ENCODE peak calls at places on chromosomes 3 and 15, in five cellular contexts. Y is heart left ventricle, I is K562, K is astrocyte, C is mammary epithelial cell. L is an unnamed sample.
A peak's percentile ranks its signal among the peaks of the same experiment; 100 is the strongest.

GRCh38 chr15:65939901-65940617 is 70.8 kb downstream of the RAB11A start:
- DNase-seq in Y (peak; percentile 43), I (no peak), K (peak; percentile 95), C (peak; percentile 85), L (peak; percentile 86)

GRCh38 chr3:163838769-163839168 is 1239.5 kb downstream of the SI start:
- DNase-seq in Y (no peak), I (no peak), K (no peak), C (no peak), L (no peak)

GRCh38 chr15:63136742-63137141 is 15.1 kb downstream of the LACTB start:
- DNase-seq in Y (no peak), I (no peak), K (no peak), C (no peak), L (no peak)

GRCh38 chr3:9782777-9783176 is 9.5 kb downstream of the TADA3 start:
- DNase-seq in Y (no peak), I (no peak), K (no peak), C (no peak), L (no peak)

GRCh38 chr3:156516951-156517350 is 38.0 kb downstream of the SSR3 start:
- DNase-seq in Y (no peak), I (no peak), K (no peak), C (no peak), L (no peak)

GRCh38 chr3:11335056-11335608 is 62.9 kb downstream of the ATG7 start:
- DNase-seq in Y (no peak), I (peak; percentile 52), K (peak; percentile 50), C (peak; percentile 62), L (peak; percentile 34)

GRCh38 chr3:59186735-59187134 is 136.9 kb upstream of the CFAP20DC start:
- DNase-seq in Y (no peak), I (no peak), K (no peak), C (no peak), L (no peak)

GRCh38 chr15:25022233-25022632 is 67.4 kb downstream of the SNRPN start:
- DNase-seq in Y (no peak), I (no peak), K (peak; percentile 69), C (peak; percentile 21), L (peak; percentile 1)

GRCh38 chr3:146209371-146209770 is 41.5 kb downstream of the PLSCR4 start:
- DNase-seq in Y (no peak), I (no peak), K (peak; percentile 74), C (no peak), L (no peak)

GRCh38 chr3:151439652-151440125 is 21.2 kb downstream of the IGSF10 start:
- DNase-seq in Y (no peak), I (peak; percentile 45), K (peak; percentile 40), C (peak; percentile 60), L (peak; percentile 34)

GRCh38 chr3:189267981-189268613 is 96.3 kb downstream of the TPRG1 start:
- DNase-seq in Y (no peak), I (no peak), K (peak; percentile 14), C (peak; percentile 95), L (no peak)

GRCh38 chr3:188370081-188370830 is 216.3 kb downstream of the LPP start:
- DNase-seq in Y (no peak), I (no peak), K (no peak), C (peak; percentile 60), L (no peak)

GRCh38 chr3:4853749-4854140 is 125.5 kb upstream of the BHLHE40 start:
- DNase-seq in Y (no peak), I (no peak), K (no peak), C (no peak), L (no peak)

GRCh38 chr3:42505203-42505848 is 2.9 kb downstream of the VIPR1 start:
- DNase-seq in Y (no peak), I (no peak), K (no peak), C (no peak), L (no peak)

GRCh38 chr3:186307594-186307993 is 54.4 kb downstream of the DGKG start:
- DNase-seq in Y (no peak), I (peak; percentile 29), K (peak; percentile 41), C (no peak), L (no peak)

GRCh38 chr3:57434041-57434440 is 110.1 kb downstream of the DNAH12 start:
- DNase-seq in Y (no peak), I (no peak), K (peak; percentile 15), C (peak; percentile 30), L (peak; percentile 7)

GRCh38 chr3:187456268-187456667 is 88.1 kb downstream of the RTP4 start:
- DNase-seq in Y (peak; percentile 52), I (no peak), K (no peak), C (no peak), L (no peak)

GRCh38 chr3:13338231-13338630 is 81.9 kb downstream of the NUP210 start:
- DNase-seq in Y (no peak), I (no peak), K (no peak), C (no peak), L (no peak)

GRCh38 chr3:15498461-15499214 is 22.9 kb downstream of the COLQ start:
- DNase-seq in Y (no peak), I (no peak), K (no peak), C (no peak), L (no peak)

GRCh38 chr3:156704370-156705036 is 30.1 kb downstream of the TIPARP start:
- DNase-seq in Y (no peak), I (no peak), K (no peak), C (no peak), L (no peak)

GRCh38 chr15:79406191-79406590 is 25.9 kb upstream of the MINAR1 start:
- DNase-seq in Y (no peak), I (no peak), K (no peak), C (no peak), L (no peak)

DNA sequence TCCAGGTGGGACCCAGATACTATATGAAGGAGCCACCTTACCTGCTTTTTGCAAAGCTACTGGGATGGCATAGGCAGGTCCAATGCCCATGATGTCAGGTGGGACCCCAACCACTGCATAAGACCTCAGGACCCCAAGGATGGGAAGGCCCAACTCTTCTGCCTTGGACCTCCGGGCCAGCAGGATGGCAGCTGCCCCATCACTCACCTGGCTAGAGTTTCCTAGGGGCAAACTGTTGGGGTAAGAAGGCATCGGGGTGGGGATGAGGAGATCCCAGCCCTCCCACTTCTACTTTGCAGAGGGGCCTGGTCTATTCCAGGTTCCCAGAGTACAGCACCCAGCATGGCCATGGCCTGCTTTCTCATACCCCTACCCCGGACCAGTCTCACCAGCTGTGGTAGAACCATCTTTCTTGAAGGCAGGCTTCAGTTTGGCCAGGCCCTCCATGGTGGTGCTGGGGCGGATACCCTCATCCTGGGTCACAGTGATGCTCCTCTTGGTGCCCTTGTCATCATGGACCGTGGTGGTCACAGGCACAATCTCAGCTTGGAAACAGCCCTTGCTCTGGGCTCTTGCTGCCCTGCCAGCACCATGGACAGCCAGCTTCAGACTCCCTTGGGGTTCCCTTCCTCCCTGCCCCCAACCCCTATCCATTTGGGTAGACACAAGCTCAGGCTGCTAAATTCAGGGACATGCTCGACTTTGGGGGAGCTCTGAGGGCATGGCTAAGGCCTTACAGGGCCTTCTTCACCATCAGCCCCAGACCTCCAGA is 10.6 kb downstream of the ACAA1 start:
- DNase-seq in Y (no peak), I (no peak), K (no peak), C (no peak), L (no peak)
- H3K36me3 ChIP-seq in Y (peaks cover 100% of the 10 kb centered on the region), I (peaks cover 96% of the 10 kb centered on the region), K (peaks cover 44% of the 10 kb centered on the region), C (peaks cover 21% of the 10 kb centered on the region), L (peaks cover 3% of the 10 kb centered on the region)

GRCh38 chr3:50673937-50674336 is 790 bp upstream of the DOCK3 start:
- DNase-seq in Y (no peak), I (no peak), K (no peak), C (no peak), L (no peak)
- H3K4me3 ChIP-seq in Y (no peak overlapping the region), I (no peak overlapping the region), K (no peak overlapping the region), C (no peak overlapping the region), L (no peak overlapping the region)

DNA sequence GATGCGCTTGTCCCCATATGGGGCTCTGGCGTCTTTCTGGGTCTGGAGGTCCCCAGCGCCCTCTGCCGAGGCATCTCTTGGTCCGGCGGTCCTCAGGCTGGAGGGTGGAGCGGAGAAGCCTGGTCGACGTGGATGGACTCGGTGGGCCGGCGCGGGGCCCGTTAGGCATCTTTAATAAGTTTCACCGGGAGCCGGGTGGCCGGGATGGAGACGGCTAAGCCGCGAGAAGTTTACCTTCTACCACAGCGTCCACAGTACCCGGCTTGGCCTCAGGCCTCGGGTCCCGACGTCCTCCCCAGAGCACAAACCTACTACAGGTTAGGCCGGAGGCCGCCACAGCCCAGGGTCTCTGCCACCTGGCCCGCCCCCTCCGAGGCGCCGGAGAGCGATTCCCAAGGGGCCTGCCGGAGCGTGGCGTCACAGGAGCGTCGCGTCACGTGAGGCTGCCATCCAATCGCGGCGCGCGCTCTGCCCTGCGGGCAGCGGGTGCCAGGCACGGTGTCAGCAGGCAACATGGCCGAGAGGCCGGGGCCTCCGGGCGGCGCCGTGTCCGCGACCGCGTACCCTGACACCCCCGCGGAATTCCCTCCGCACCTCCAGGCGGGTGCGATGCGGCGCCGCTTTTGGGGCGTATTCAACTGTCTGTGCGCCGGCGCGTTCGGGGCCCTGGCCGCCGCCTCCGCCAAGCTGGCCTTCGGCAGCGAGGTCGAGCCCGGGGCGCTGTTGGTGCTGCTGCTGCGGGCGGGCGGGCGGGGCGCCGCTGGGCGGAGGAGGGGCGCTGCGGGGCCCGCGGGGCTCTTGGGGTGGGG is at the start of gene TMEM42:
- DNase-seq in Y (peak; percentile 94), I (no peak), K (peak; percentile 85), C (peak; percentile 73), L (peak; percentile 58)
- TF ChIP-seq CTCF in Y (peak; percentile 15), I (no peak), K (peak; percentile 7), C (no peak), L (peak; percentile 27)

GRCh38 chr15:41392659-41393058 is 9.6 kb downstream of the NDUFAF1 start:
- DNase-seq in Y (no peak), I (no peak), K (no peak), C (no peak), L (no peak)

GRCh38 chr15:41387646-41388045 is 14.7 kb downstream of the NDUFAF1 start:
- DNase-seq in Y (no peak), I (no peak), K (no peak), C (no peak), L (no peak)
- H3K36me3 ChIP-seq in Y (peaks cover 76% of the 10 kb centered on the region), I (peaks cover 21% of the 10 kb centered on the region), K (peaks cover 5% of the 10 kb centered on the region), C (peaks cover 7% of the 10 kb centered on the region), L (no peaks in the 10 kb centered on the region)

GRCh38 chr3:111859061-111859973 is at the start of gene PHLDB2:
- DNase-seq in Y (peak; percentile 88), I (no peak), K (peak; percentile 73), C (peak; percentile 97), L (no peak)

GRCh38 chr3:111862974-111863373 is 3.9 kb downstream of the PHLDB2 start:
- DNase-seq in Y (no peak), I (no peak), K (no peak), C (peak; percentile 36), L (no peak)

GRCh38 chr3:111859974-111860859 is 1.2 kb downstream of the PHLDB2 start:
- DNase-seq in Y (peak; percentile 78), I (no peak), K (peak; percentile 81), C (peak; percentile 82), L (no peak)

GRCh38 chr3:111862415-111862814 is 3.4 kb downstream of the PHLDB2 start:
- DNase-seq in Y (no peak), I (no peak), K (no peak), C (peak; percentile 18), L (no peak)

DNA sequence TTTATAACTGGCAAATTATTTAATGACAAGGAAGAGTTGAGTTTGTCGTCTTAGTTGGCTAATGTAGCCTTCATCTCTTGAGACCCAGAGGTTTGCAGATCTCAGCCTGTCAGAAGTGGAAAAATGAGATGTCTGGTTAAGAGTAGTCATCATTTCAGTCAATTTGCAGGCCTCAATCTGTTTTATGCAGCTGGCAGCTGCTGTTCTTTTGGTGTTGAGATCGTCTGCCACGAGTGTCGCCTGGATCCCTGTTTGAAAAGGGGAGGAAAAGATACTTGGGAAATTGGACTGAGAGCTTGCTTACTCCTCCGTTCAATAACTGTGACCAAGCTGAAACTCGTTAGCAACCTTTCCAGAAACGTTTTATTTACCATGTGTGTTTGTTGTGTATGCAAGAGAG is 2.3 kb downstream of the PHLDB2 start:
- DNase-seq in Y (no peak), I (no peak), K (no peak), C (peak; percentile 41), L (no peak)
- H3K4me3 ChIP-seq in Y (peak overlapping the region; percentile 91), I (no peak overlapping the region), K (peak overlapping the region; percentile 89), C (peak overlapping the region; percentile 86), L (peak overlapping the region; percentile 84)